ENCODE peak calls at places on chromosomes 11 and 22, in six cellular contexts. T, U, S, M, P and H are unnamed samples.

GRCh38 chr11:86577663-86578636 is 94.5 kb downstream of the ME3 start:
- DNase-seq in T (no peak), S (no peak), M (no peak), P (no peak), U (no peak), H (no peak)

GRCh38 chr11:78314753-78315152 is 102.9 kb downstream of the GAB2 start:
- DNase-seq in T (no peak), P (no peak), S (no peak), M (no peak), U (no peak), H (no peak)

GRCh38 chr11:109241988-109242387 is 180.0 kb upstream of the C11orf87 start:
- DNase-seq in U (no peak), T (no peak), P (no peak), S (no peak), M (no peak), H (no peak)

GRCh38 chr11:61092280-61092766 is 10.0 kb upstream of the CD5 start:
- DNase-seq in T (no peak), M (no peak), S (peak), U (no peak), P (peak), H (no peak)

GRCh38 chr22:20583471-20583922 is 76.1 kb downstream of the MED15 start:
- DNase-seq in P (no peak), T (no peak), U (no peak), S (peak), M (no peak), H (peak)

GRCh38 chr11:78420255-78420764 is 2.7 kb upstream of the GAB2 start:
- DNase-seq in T (no peak), U (peak), S (peak), M (peak), P (peak), H (peak)

GRCh38 chr11:34250732-34251639 is 106.8 kb downstream of the ABTB2 start:
- DNase-seq in P (peak), M (peak), T (no peak), S (peak), U (peak), H (peak)

GRCh38 chr11:69702239-69702668 is 1.6 kb downstream of the FGF19 start:
- DNase-seq in P (no peak), T (no peak), S (peak), U (no peak), M (no peak), H (no peak)

GRCh38 chr22:38788846-38789245 is 5.1 kb downstream of the DNAL4 start:
- DNase-seq in T (no peak), S (no peak), U (no peak), M (no peak), P (no peak), H (no peak)